ENCODE peak calls at places on chromosomes 4 and X, in nine cellular contexts. G is NCI-H524 treated with DMSO at 0.1 percent for 48 hours; I is mesenchymal stem cell; K is ELF-1; R is activated CD4-positive, CD25-positive, alpha-beta regulatory T cell treated with anti-CD3 and anti-CD28 coated beads, Interleukin-2, amount 50 U/mL, for 16 hours; A is neural crest cell; C is endodermal cell; S is fibroblast of mammary gland; P is activated T-cell treated with anti-CD3 and anti-CD28 coated beads, Interleukin-2, amount 50 U/mL, for 1 hour. Z is an unnamed sample.
A peak's percentile ranks its signal among the peaks of the same experiment; 100 is the strongest.

GRCh38 chr4:29708473-29708872 is 1011.7 kb upstream of the PCDH7 start:
- DNase-seq in S (peak; percentile 45), G (no peak), K (no peak), R (no peak), A (no peak), C (no peak), I (peak; percentile 78), P (no peak), Z (no peak)

GRCh38 chr4:153729901-153730300 is 29.9 kb downstream of the RNF175 start:
- DNase-seq in C (peak; percentile 44), P (no peak), K (no peak), I (no peak), S (no peak), A (no peak), G (no peak), R (no peak), Z (no peak)

GRCh38 chrX:5724123-5724522 is 504.5 kb downstream of the NLGN4X start:
- DNase-seq in K (no peak), G (no peak), A (no peak), C (no peak), S (no peak), P (no peak), I (no peak), R (no peak), Z (no peak)

GRCh38 chr4:29277381-29277780 is 1442.8 kb upstream of the PCDH7 start:
- DNase-seq in C (no peak), S (peak; percentile 44), I (peak; percentile 17), G (no peak), P (no peak), K (no peak), R (no peak), A (no peak), Z (no peak)

GRCh38 chr4:158835456-158836369 is 66.9 kb downstream of the FNIP2 start:
- DNase-seq in A (no peak), G (no peak), P (no peak), C (no peak), I (no peak), K (peak; percentile 41), R (no peak), S (no peak), Z (no peak)

GRCh38 chr4:8295471-8295870 is 25.9 kb downstream of the HTRA3 start:
- DNase-seq in C (no peak), A (no peak), R (no peak), P (no peak), S (no peak), K (no peak), I (no peak), G (no peak), Z (no peak)

GRCh38 chrX:826448-826847 is 195.9 kb downstream of the SHOX start:
- DNase-seq in C (no peak), P (no peak), G (no peak), A (no peak), R (no peak), S (peak; percentile 18), K (no peak), I (no peak), Z (no peak)

GRCh38 chrX:119067023-119067739 is 5.6 kb upstream of the CT47C1 start:
- DNase-seq in R (no peak), K (peak; percentile 65), P (peak; percentile 37), I (peak; percentile 62), S (peak; percentile 66), A (peak; percentile 38), C (peak; percentile 79), G (peak; percentile 1), Z (peak; percentile 58)

GRCh38 chr4:22514001-22514400 is 1.9 kb downstream of the ADGRA3 start:
- DNase-seq in G (no peak), I (peak; percentile 84), A (no peak), C (no peak), R (no peak), K (no peak), S (peak; percentile 83), P (no peak), Z (no peak)

GRCh38 chr4:168797176-168797575 is 212.9 kb downstream of the CBR4 start:
- DNase-seq in G (no peak), S (peak; percentile 93), A (no peak), C (no peak), K (no peak), P (no peak), R (no peak), I (peak; percentile 91), Z (no peak)

GRCh38 chr4:84530449-84530848 is 31.4 kb upstream of the NKX6-1 start:
- DNase-seq in R (no peak), K (no peak), P (no peak), I (peak; percentile 8), S (peak; percentile 74), G (no peak), A (no peak), C (no peak), Z (no peak)

GRCh38 chrX:79413009-79413408 is 45.9 kb upstream of the ITM2A start:
- DNase-seq in C (no peak), R (no peak), K (peak; percentile 5), S (peak; percentile 38), P (no peak), I (no peak), A (no peak), G (no peak), Z (no peak)

GRCh38 chr4:158384407-158384806 is 137.3 kb upstream of the RXFP1 start:
- DNase-seq in G (no peak), K (no peak), R (no peak), C (no peak), A (no peak), I (no peak), S (no peak), P (no peak), Z (no peak)

Z was measured in nephron progenitor cell.